ENCODE peak calls at places on chromosomes 13 and 19, in seven cellular contexts. A, L, H, E, U, I and O are unnamed samples.
A peak's percentile ranks its signal among the peaks of the same experiment; 100 is the strongest.

GRCh38 chr13:103960011-103960410 is 893.8 kb upstream of the SLC10A2 start:
- DNase-seq in A (no peak), L (no peak), H (no peak), E (no peak), U (no peak), I (no peak), O (no peak)

GRCh38 chr13:47826481-47826880 is 174.6 kb downstream of the SUCLA2 start:
- DNase-seq in A (no peak), L (no peak), H (no peak), E (no peak), U (no peak), I (no peak), O (no peak)

GRCh38 chr19:18589380-18590272 is 1.0 kb downstream of the REX1BD start:
- DNase-seq in A (peak; percentile 84), L (peak; percentile 81), H (peak; percentile 90), E (peak; percentile 84), U (peak; percentile 88), I (peak; percentile 76), O (peak; percentile 95)

GRCh38 chr13:43041368-43041921 is 18.1 kb downstream of the DNAJC15 start:
- DNase-seq in A (no peak), L (no peak), H (no peak), E (no peak), U (no peak), I (no peak), O (no peak)

GRCh38 chr13:75641026-75641425 is 4.9 kb downstream of the LMO7 start:
- DNase-seq in A (no peak), L (no peak), H (no peak), E (no peak), U (no peak), I (no peak), O (no peak)

GRCh38 chr13:38542601-38543000 is 144.3 kb upstream of the FREM2 start:
- DNase-seq in A (no peak), L (no peak), H (no peak), E (no peak), U (no peak), I (no peak), O (no peak)

GRCh38 chr19:4831351-4832340 is at the start of gene TICAM1:
- DNase-seq in A (peak; percentile 85), L (no peak), H (peak; percentile 93), E (peak; percentile 89), U (peak; percentile 77), I (peak; percentile 82), O (no peak)

GRCh38 chr13:49827336-49827735 is 34.9 kb upstream of the KPNA3 start:
- DNase-seq in A (no peak), L (no peak), H (no peak), E (no peak), U (no peak), I (no peak), O (no peak)

GRCh38 chr13:51629711-51630575 is 45.7 kb downstream of the WDFY2 start:
- DNase-seq in A (no peak), L (no peak), H (no peak), E (no peak), U (no peak), I (no peak), O (no peak)
- H3K4me1 ChIP-seq in A (peaks cover 15% of the 10 kb centered on the region), L (peaks cover 8% of the 10 kb centered on the region), H (peaks cover 5% of the 10 kb centered on the region), E (no peaks in the 10 kb centered on the region), U (no peaks in the 10 kb centered on the region), I (no peaks in the 10 kb centered on the region), O (no peaks in the 10 kb centered on the region)

GRCh38 chr19:16207063-16207462 is 9.4 kb downstream of the AP1M1 start:
- DNase-seq in A (no peak), L (no peak), H (peak; percentile 67), E (no peak), U (no peak), I (no peak), O (no peak)

GRCh38 chr19:16208847-16209246 is 11.1 kb downstream of the AP1M1 start:
- DNase-seq in A (no peak), L (no peak), H (peak; percentile 68), E (no peak), U (no peak), I (no peak), O (no peak)

GRCh38 chr19:16209266-16209665 is 11.6 kb downstream of the AP1M1 start:
- DNase-seq in A (no peak), L (no peak), H (no peak), E (no peak), U (no peak), I (no peak), O (no peak)

GRCh38 chr19:16207490-16208025 is 9.8 kb downstream of the AP1M1 start:
- DNase-seq in A (no peak), L (no peak), H (peak; percentile 67), E (no peak), U (no peak), I (no peak), O (no peak)

DNA sequence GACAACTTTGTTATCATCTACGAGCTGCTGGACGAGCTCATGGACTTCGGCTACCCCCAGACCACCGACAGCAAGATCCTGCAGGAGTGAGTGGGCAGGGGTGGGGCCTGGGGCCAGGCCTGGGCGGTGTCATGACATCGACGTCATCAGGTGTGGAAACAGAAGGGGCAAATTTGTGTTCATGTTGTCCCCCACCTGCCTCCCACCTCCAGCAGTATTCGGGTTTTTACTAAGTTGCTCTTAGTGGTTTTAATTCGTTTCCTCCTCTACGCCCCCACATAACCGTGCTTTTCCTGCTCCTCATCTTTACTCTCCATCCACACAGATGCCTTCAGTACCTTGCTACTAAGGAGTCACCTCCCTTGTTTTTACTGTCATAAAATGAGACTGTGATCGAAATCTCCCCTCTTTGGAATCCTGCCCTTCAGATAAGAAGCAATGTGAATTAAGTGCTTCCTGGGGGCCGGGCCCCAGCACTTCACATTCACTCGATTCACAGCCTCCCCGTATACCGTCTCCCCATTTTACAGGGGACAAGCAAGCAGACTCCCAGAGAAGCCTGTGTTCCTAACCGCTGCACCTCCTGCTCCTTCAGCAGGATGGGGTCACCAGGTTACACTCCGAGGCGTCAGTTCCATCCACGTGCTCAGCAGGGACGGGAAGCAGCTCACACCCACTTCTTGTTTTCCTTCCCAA is 10.5 kb downstream of the AP1M1 start:
- DNase-seq in A (no peak), L (no peak), H (peak; percentile 68), E (no peak), U (no peak), I (no peak), O (no peak)
- H3K36me3 ChIP-seq in A (peaks cover 6% of the 10 kb centered on the region), L (peaks cover 38% of the 10 kb centered on the region), H (peaks cover 4% of the 10 kb centered on the region), E (no peaks in the 10 kb centered on the region), U (peaks cover 23% of the 10 kb centered on the region), I (no peaks in the 10 kb centered on the region), O (peaks cover 34% of the 10 kb centered on the region)

GRCh38 chr19:1000095-1000494 is at the start of gene GRIN3B:
- DNase-seq in A (peak; percentile 76), L (peak; percentile 60), H (peak; percentile 89), E (peak; percentile 77), U (peak; percentile 86), I (peak; percentile 49), O (peak; percentile 46)

GRCh38 chr19:1002600-1002999 is 2.4 kb downstream of the GRIN3B start:
- DNase-seq in A (no peak), L (no peak), H (no peak), E (no peak), U (no peak), I (no peak), O (no peak)

GRCh38 chr19:999379-999719 is 870 bp upstream of the GRIN3B start:
- DNase-seq in A (no peak), L (no peak), H (no peak), E (no peak), U (no peak), I (no peak), O (no peak)

GRCh38 chr19:1001538-1002166 is 1.4 kb downstream of the GRIN3B start:
- DNase-seq in A (peak; percentile 80), L (peak; percentile 65), H (peak; percentile 92), E (peak; percentile 74), U (peak; percentile 82), I (peak; percentile 53), O (no peak)

DNA sequence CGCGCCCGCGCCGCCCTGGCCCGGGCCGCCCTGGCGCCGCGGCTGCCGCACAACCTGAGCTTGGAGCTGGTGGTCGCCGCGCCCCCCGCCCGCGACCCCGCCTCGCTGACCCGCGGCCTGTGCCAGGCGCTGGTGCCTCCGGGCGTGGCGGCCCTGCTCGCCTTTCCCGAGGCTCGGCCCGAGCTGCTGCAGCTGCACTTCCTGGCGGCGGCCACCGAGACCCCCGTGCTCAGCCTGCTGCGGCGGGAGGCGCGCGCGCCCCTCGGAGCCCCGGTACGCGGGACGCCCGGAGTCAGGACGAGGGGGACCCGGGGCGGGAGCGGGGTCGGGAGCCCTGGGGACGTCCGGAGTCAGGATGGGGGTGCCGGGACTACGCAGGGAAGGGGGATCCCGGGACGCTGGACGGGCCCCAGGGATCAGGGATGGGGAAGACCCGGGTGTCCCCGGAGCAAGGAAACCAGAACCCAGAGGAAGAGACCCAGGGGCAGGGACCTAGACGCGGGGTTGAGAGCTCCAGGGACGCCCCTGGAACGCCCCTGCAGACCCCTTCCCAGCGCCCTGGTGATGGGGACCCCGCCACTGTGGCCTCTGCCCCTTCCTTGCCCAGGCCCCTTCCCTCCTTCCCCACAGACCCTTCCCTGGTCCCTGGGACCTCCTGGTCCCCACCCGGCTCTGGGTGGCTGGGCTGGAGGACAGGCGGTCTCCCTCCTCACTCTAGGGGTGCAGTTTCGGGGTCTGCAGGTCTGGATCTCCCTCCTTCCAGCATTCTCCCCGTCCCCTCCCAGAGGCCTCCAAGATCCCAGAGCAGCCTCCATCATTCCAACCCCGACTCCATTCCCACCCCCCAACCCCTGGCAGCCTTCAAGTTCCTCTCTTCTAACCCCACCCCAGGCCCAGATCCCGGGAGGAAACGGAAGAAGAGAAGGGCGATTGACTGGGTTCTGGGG is 645 bp downstream of the GRIN3B start:
- DNase-seq in A (no peak), L (no peak), H (no peak), E (no peak), U (no peak), I (no peak), O (no peak)
- H3K4me3 ChIP-seq in A (no peak overlapping the region), L (peak overlapping the region; percentile 45), H (no peak overlapping the region), E (peak overlapping the region; percentile 27), U (no peak overlapping the region), I (no peak overlapping the region), O (peak overlapping the region; percentile 17)

GRCh38 chr19:28426902-28427232 is 786.1 kb downstream of the UQCRFS1 start:
- DNase-seq in A (no peak), L (no peak), H (no peak), E (no peak), U (no peak), I (no peak), O (no peak)

GRCh38 chr19:28427256-28428083 is 785.5 kb downstream of the UQCRFS1 start:
- DNase-seq in A (no peak), L (no peak), H (no peak), E (no peak), U (no peak), I (no peak), O (no peak)

GRCh38 chr19:28425431-28425931 is 787.5 kb downstream of the UQCRFS1 start:
- DNase-seq in A (no peak), L (no peak), H (no peak), E (no peak), U (no peak), I (no peak), O (no peak)

GRCh38 chr19:28424662-28425430 is 788.1 kb downstream of the UQCRFS1 start:
- DNase-seq in A (no peak), L (no peak), H (no peak), E (no peak), U (no peak), I (no peak), O (no peak)

DNA sequence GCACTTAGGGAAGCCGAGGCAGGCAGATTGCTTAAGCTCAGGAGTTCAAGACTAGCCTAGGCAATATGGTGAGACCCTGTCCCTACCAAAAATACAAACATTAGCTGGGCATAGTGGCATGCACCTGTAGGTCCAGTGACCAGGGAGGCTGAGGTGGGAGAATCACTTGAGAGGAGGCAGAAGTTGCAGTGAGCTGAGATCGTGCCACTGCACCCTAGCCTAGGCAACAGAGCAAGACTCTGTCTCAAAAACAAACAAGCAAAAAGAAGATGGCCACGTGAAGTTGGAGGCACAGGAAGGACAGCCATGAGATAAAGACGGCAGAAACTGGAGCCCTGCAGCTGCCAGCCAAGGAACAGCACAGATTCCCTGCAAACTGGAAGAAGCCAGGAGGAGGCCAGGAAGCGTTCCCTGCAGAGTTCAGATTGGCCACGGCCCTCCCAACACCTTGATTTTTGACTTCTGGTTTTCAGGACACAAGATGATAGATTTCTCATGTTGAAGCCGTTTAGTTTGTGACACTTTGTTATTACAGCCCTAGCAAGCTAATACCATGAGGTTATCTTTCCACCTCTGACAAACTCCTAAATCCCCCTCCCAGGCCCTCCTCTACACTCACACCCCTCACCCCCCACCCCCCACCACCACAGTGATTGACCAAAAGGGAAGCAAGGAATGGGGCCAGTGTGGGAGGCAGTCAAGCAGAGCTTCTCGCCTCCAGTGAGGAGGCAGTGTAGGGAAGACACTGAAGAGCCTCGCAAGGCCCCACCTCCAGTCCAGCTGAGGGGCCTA is 786.6 kb downstream of the UQCRFS1 start:
- DNase-seq in A (no peak), L (no peak), H (no peak), E (no peak), U (no peak), I (no peak), O (no peak)
- H3K4me1 ChIP-seq in A (no peaks in the 10 kb centered on the region), L (no peaks in the 10 kb centered on the region), H (no peaks in the 10 kb centered on the region), E (no peaks in the 10 kb centered on the region), U (no peaks in the 10 kb centered on the region), I (peaks cover 6% of the 10 kb centered on the region), O (no peaks in the 10 kb centered on the region)